ENCODE peak calls at places on chromosomes 4 and X, in eight cellular contexts. O, F, G, C, U, Q, L and V are unnamed samples.

GRCh38 chr4:54872246-54872645 is 214.5 kb downstream of the KIT start:
- DNase-seq in G (no peak), C (no peak), Q (peak; percentile 43), L (no peak), U (no peak), F (no peak), O (peak; percentile 2), V (no peak)

GRCh38 chr4:103032575-103032974 is 13.1 kb upstream of the SLC9B1 start:
- DNase-seq in G (no peak), O (peak; percentile 13), Q (peak; percentile 52), U (no peak), C (no peak), L (no peak), F (no peak), V (no peak)

GRCh38 chrX:17944833-17945497 is 83.9 kb upstream of the RAI2 start:
- DNase-seq in C (no peak), U (no peak), F (peak; percentile 4), Q (peak; percentile 61), O (no peak), L (no peak), G (no peak), V (no peak)

GRCh38 chr4:152162331-152162697 is 373.6 kb downstream of the FBXW7 start:
- DNase-seq in O (peak; percentile 33), F (no peak), C (no peak), Q (peak; percentile 12), U (no peak), L (no peak), G (no peak), V (no peak)

GRCh38 chr4:78901882-78902281 is 37.4 kb downstream of the PAQR3 start:
- DNase-seq in U (no peak), O (no peak), G (no peak), L (no peak), F (no peak), C (no peak), Q (no peak), V (no peak)

GRCh38 chr4:188109157-188109755 is at the start of gene TRIML2:
- DNase-seq in L (no peak), F (no peak), O (no peak), Q (peak; percentile 37), G (no peak), C (no peak), U (no peak), V (no peak)

GRCh38 chrX:135185795-135186443 is 14.7 kb upstream of the CT55 start:
- DNase-seq in O (peak; percentile 35), G (no peak), L (no peak), U (no peak), C (no peak), F (peak; percentile 34), Q (peak; percentile 67), V (peak; percentile 1)

GRCh38 chrX:42530027-42530426 is 247.9 kb downstream of the PPP1R2C start:
- DNase-seq in F (no peak), O (peak; percentile 89), L (no peak), U (no peak), C (no peak), Q (peak; percentile 25), G (no peak), V (no peak)

GRCh38 chrX:65866146-65866545 is 173.7 kb downstream of the VSIG4 start:
- DNase-seq in O (no peak), L (no peak), F (no peak), Q (no peak), G (no peak), U (no peak), C (no peak), V (peak; percentile 1)

DNA sequence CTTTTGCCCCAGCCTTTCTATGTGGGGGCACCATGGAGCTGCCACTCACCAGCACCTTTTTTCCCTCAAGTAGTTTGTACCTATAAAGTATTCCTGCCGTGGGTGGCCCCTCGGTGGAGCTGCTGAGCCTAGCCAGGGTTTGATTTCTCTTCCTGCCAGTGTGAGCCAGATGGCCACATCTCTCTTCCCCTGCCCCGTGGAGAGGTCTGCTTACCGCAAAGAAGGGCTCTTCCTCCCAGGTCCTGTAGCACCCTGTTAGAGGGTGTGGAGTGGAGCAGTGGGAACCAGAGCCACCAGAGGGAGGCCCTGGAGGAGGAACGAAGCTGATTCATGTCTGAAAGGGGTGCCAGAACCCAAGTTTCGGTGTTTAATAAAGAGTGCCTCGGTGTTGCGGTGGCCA is 95.4 kb downstream of the PTTG2 start:
- DNase-seq in L (no peak), F (no peak), Q (no peak), O (no peak), G (no peak), C (no peak), U (no peak), V (no peak)
- H3K4me1 ChIP-seq in L (peaks cover 2% of the 10 kb centered on the region), F (no peaks in the 10 kb centered on the region), Q (peaks cover 2% of the 10 kb centered on the region), O (no peaks in the 10 kb centered on the region), G (no peaks in the 10 kb centered on the region), C (peaks cover 8% of the 10 kb centered on the region), U (peaks cover 54% of the 10 kb centered on the region), V (no peaks in the 10 kb centered on the region)

GRCh38 chrX:19912-20571 is 261.1 kb upstream of the PLCXD1 start:
- DNase-seq in L (no peak), G (peak; percentile 42), C (no peak), O (no peak), U (no peak), F (no peak), Q (peak; percentile 0), V (peak; percentile 19)
- H3K4me3 ChIP-seq in L (no peak overlapping the region), G (peak overlapping the region; percentile 38), C (peak overlapping the region; percentile 35), O (no peak overlapping the region), U (no peak overlapping the region), F (peak overlapping the region; percentile 28), Q (peak overlapping the region; percentile 30), V (no peak overlapping the region)

DNA sequence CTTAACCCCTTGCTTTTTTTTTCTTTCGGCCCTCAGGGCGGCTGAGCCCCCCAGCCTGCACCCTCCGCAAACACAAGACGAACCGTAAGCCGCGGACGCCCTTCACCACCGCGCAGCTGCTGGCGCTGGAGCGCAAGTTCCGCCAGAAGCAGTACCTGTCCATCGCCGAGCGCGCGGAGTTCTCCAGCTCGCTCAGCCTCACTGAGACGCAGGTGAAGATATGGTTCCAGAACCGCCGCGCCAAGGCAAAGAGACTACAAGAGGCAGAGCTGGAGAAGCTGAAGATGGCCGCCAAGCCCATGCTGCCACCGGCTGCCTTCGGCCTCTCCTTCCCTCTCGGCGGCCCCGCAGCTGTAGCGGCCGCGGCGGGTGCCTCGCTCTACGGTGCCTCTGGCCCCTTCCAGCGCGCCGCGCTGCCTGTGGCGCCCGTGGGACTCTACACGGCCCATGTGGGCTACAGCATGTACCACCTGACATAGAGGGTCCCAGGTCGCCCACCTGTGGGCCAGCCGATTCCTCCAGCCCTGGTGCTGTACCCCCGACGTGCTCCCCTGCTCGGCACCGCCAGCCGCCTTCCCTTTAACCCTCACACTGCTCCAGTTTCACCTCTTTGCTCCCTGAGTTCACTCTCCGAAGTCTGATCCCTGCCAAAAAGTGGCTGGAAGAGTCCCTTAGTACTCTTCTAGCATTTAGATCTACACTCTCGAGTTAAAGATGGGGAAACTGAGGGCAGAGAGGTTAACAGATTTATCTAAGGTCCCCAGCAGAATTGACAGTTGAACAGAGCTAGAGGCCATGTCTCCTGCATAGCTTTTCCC is 3.4 kb downstream of the MSX1 start:
- DNase-seq in U (no peak), Q (no peak), L (no peak), O (no peak), F (no peak), G (peak; percentile 34), C (no peak), V (no peak)
- H3K27me3 ChIP-seq in U (peaks cover 99% of the 10 kb centered on the region), Q (peaks cover 4% of the 10 kb centered on the region), L (peaks cover 5% of the 10 kb centered on the region), O (peaks cover 35% of the 10 kb centered on the region), F (peaks cover 44% of the 10 kb centered on the region), G (no peaks in the 10 kb centered on the region), C (peaks cover 92% of the 10 kb centered on the region), V (peaks cover 59% of the 10 kb centered on the region)

GRCh38 chr4:85773372-85773771 is 298.4 kb downstream of the ARHGAP24 start:
- DNase-seq in U (no peak), F (no peak), C (no peak), G (no peak), O (no peak), L (no peak), Q (no peak), V (no peak)
- H3K4me1 ChIP-seq in U (peaks cover 17% of the 10 kb centered on the region), F (no peaks in the 10 kb centered on the region), C (no peaks in the 10 kb centered on the region), G (no peaks in the 10 kb centered on the region), O (peaks cover 4% of the 10 kb centered on the region), L (no peaks in the 10 kb centered on the region), Q (peaks cover 36% of the 10 kb centered on the region), V (no peaks in the 10 kb centered on the region)

DNA sequence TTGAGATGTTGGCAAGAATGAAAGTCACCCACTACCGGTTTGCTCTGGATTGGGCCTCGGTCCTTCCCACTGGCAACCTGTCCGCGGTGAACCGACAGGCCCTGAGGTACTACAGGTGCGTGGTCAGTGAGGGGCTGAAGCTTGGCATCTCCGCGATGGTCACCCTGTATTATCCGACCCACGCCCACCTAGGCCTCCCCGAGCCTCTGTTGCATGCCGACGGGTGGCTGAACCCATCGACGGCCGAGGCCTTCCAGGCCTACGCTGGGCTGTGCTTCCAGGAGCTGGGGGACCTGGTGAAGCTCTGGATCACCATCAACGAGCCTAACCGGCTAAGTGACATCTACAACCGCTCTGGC is 12.3 kb downstream of the RPL9 start:
- DNase-seq in C (no peak), O (no peak), U (no peak), L (no peak), Q (no peak), G (no peak), F (no peak), V (no peak)
- H3K4me3 ChIP-seq in C (peak overlapping the region; percentile 49), O (no peak overlapping the region), U (peak overlapping the region; percentile 67), L (peak overlapping the region; percentile 20), Q (no peak overlapping the region), G (peak overlapping the region; percentile 54), F (peak overlapping the region; percentile 24), V (peak overlapping the region; percentile 36)